ENCODE peak calls at places on chromosomes 1 and 21, in six cellular contexts. B is CD8-positive, alpha-beta memory T cell; R is ELF-1; C is HEK293T; E is progenitor cell of endocrine pancreas; V is activated T-helper 1 cell treated with Interleukin-2 at 50 U/mL for 16 hours. T is an unnamed sample.

GRCh38 chr1:29836626-29837305 is 600.4 kb downstream of the PTPRU start:
- DNase-seq in B (no peak), R (no peak), C (no peak), E (no peak), V (no peak), T (no peak)

GRCh38 chr1:32701951-32702598 is 495 bp downstream of the SYNC start:
- DNase-seq in B (no peak), R (peak; percentile 16), C (no peak), E (no peak), V (no peak), T (peak; percentile 29)

GRCh38 chr21:41970751-41971653 is 17.2 kb upstream of the C2CD2 start:
- DNase-seq in B (no peak), R (no peak), C (no peak), E (no peak), V (no peak), T (no peak)

GRCh38 chr1:41122851-41123518 is 101.5 kb upstream of the SLFNL1 start:
- DNase-seq in B (no peak), R (peak; percentile 20), C (peak; percentile 51), E (no peak), V (no peak), T (peak; percentile 86)

GRCh38 chr1:56788588-56788987 is 30.6 kb downstream of the FYB2 start:
- DNase-seq in B (no peak), R (no peak), C (no peak), E (no peak), V (no peak), T (peak; percentile 4)

GRCh38 chr1:47031059-47031458 is 7.6 kb downstream of the CYP4X1 start:
- DNase-seq in B (no peak), R (no peak), C (no peak), E (no peak), V (no peak), T (peak; percentile 88)

GRCh38 chr21:29938968-29939858 is 583 bp downstream of the GRIK1 start:
- DNase-seq in B (no peak), R (no peak), C (peak; percentile 14), E (peak; percentile 20), V (no peak), T (peak; percentile 5)

GRCh38 chr1:29385966-29386365 is 149.6 kb downstream of the PTPRU start:
- DNase-seq in B (no peak), R (no peak), C (no peak), E (no peak), V (no peak), T (no peak)

GRCh38 chr1:32876341-32877210 is 5.9 kb upstream of the FNDC5 start:
- DNase-seq in B (peak; percentile 41), R (peak; percentile 73), C (peak; percentile 91), E (no peak), V (peak; percentile 39), T (peak; percentile 38)

GRCh38 chr1:62800825-62801306 is 16.9 kb downstream of the ATG4C start:
- DNase-seq in B (no peak), R (no peak), C (no peak), E (no peak), V (no peak), T (peak; percentile 71)

GRCh38 chr1:178354816-178355215 is 141.9 kb downstream of the CLEC20A start:
- DNase-seq in B (no peak), R (no peak), C (no peak), E (no peak), V (no peak), T (no peak)

GRCh38 chr1:101567582-101568189 is 330.9 kb downstream of the S1PR1 start:
- DNase-seq in B (peak; percentile 12), R (peak; percentile 60), C (peak; percentile 53), E (no peak), V (peak; percentile 5), T (peak; percentile 25)

GRCh38 chr1:4055677-4055967 is 155.6 kb upstream of the C1orf174 start:
- DNase-seq in B (no peak), R (no peak), C (no peak), E (no peak), V (no peak), T (no peak)

GRCh38 chr1:228037401-228038386 is 30.9 kb downstream of the WNT3A start:
- DNase-seq in B (no peak), R (peak; percentile 48), C (peak; percentile 4), E (no peak), V (no peak), T (peak; percentile 48)

GRCh38 chr1:53048960-53049573 is 12.9 kb upstream of the PODN start:
- DNase-seq in B (no peak), R (no peak), C (no peak), E (no peak), V (no peak), T (no peak)

GRCh38 chr1:46289976-46290375 is 13.4 kb downstream of the LRRC41 start:
- DNase-seq in B (no peak), R (no peak), C (no peak), E (no peak), V (no peak), T (no peak)

T was measured in iris pigment epithelial cell.